ENCODE peak calls at places on chromosomes 16 and 17, in five cellular contexts. X is naive thymus-derived CD4-positive, alpha-beta T cell; U is CD8-positive, alpha-beta memory T cell; P is SJCRH30; L is fibroblast of lung. M is an unnamed sample. For H3K4me1 and H3K27me3, the result is how much of the 10 kb centered on the place peaks cover.

GRCh38 chr16:62035115-62036092 is 834 bp downstream of the CDH8 start:
- DNase-seq in L (no peak), P (no peak), U (no peak), X (no peak), M (no peak)

GRCh38 chr16:28210979-28211505 is 723 bp downstream of the XPO6 start:
- DNase-seq in L (peak), X (peak), P (peak), U (peak), M (peak)

GRCh38 chr16:27921134-27921533 is 142.4 kb downstream of the GSG1L start:
- DNase-seq in L (no peak), P (no peak), X (no peak), U (no peak), M (no peak)

GRCh38 chr17:27460196-27460725 is 4.0 kb downstream of the KSR1 start:
- DNase-seq in P (no peak), X (no peak), U (no peak), L (no peak), M (no peak)

GRCh38 chr17:68302666-68303065 is 11.4 kb downstream of the ARSG start:
- DNase-seq in P (no peak), L (no peak), X (no peak), U (no peak), M (no peak)

GRCh38 chr16:12716658-12717057 is 87.0 kb downstream of the CPPED1 start:
- DNase-seq in P (no peak), L (no peak), X (no peak), U (no peak), M (no peak)

GRCh38 chr17:45277992-45278391 is 16.1 kb upstream of the SPATA32 start:
- DNase-seq in P (no peak), L (peak), X (no peak), U (no peak), M (no peak)

GRCh38 chr17:63150994-63151464 is 185.0 kb downstream of the TANC2 start:
- DNase-seq in X (no peak), U (no peak), L (peak), P (peak), M (no peak)

GRCh38 chr16:21946889-21947635 is 6.1 kb upstream of the UQCRC2 start:
- DNase-seq in P (no peak), X (no peak), U (no peak), L (no peak), M (no peak)

GRCh38 chr16:87465306-87465705 is 27.5 kb downstream of the ZCCHC14 start:
- DNase-seq in U (no peak), L (peak), P (peak), X (no peak), M (no peak)

GRCh38 chr16:76125871-76126270 is 151.3 kb upstream of the CNTNAP4 start:
- DNase-seq in U (no peak), L (no peak), X (no peak), P (no peak), M (no peak)

GRCh38 chr17:565506-565905 is 149.1 kb downstream of the VPS53 start:
- DNase-seq in P (peak), X (no peak), L (no peak), U (no peak), M (no peak)

GRCh38 chr16:57536306-57537193 is at the start of gene CCDC102A:
- DNase-seq in U (peak), P (no peak), X (peak), L (peak), M (peak)

GRCh38 chr16:65069090-65069489 is 52.8 kb downstream of the CDH11 start:
- DNase-seq in X (no peak), U (no peak), P (no peak), L (peak), M (no peak)

GRCh38 chr17:57603978-57604377 is 141.1 kb downstream of the CCDC182 start:
- DNase-seq in P (no peak), X (peak), U (peak), L (no peak), M (peak)

GRCh38 chr17:77404812-77405581 is 264.2 kb downstream of the SEC14L1 start:
- DNase-seq in P (peak), L (peak), X (peak), U (peak), M (peak)

GRCh38 chr17:59506907-59507726 is 58.3 kb upstream of the DHX40 start:
- DNase-seq in X (no peak), U (no peak), P (no peak), L (peak), M (no peak)

GRCh38 chr16:10308305-10309193 is 77.3 kb upstream of the ATF7IP2 start:
- DNase-seq in U (no peak), X (no peak), P (no peak), L (no peak), M (no peak)

GRCh38 chr17:61009619-61010018 is 332.0 kb downstream of the BCAS3 start:
- DNase-seq in P (peak), X (no peak), U (no peak), L (peak), M (no peak)

GRCh38 chr16:66927012-66927436 is 1.7 kb upstream of the RRAD start:
- DNase-seq in P (peak), L (peak), X (no peak), U (no peak), M (no peak)

GRCh38 chr17:72502111-72502939 is 381.5 kb downstream of the SOX9 start:
- DNase-seq in L (peak), P (peak), U (no peak), X (no peak), M (no peak)

GRCh38 chr16:75237398-75238131 is 13.9 kb downstream of the BCAR1 start:
- DNase-seq in X (no peak), P (no peak), U (no peak), L (no peak), M (no peak)

GRCh38 chr17:79747508-79748295 is 17.0 kb downstream of the ENPP7 start:
- DNase-seq in U (no peak), P (no peak), L (no peak), X (no peak), M (no peak)

GRCh38 chr17:31564883-31565297 is 173.4 kb downstream of the RAB11FIP4 start:
- DNase-seq in U (no peak), L (peak), P (no peak), X (no peak), M (no peak)

GRCh38 chr16:78906135-78906534 is 694.4 kb downstream of the MAF start:
- DNase-seq in L (no peak), P (no peak), U (no peak), X (no peak), M (no peak)

GRCh38 chr17:8930664-8931063 is 34.8 kb downstream of the PIK3R5 start:
- DNase-seq in P (no peak), U (no peak), X (no peak), L (no peak), M (no peak)

GRCh38 chr17:82876602-82877391 is 37.0 kb upstream of the ZNF750 start:
- DNase-seq in P (no peak), L (peak), X (no peak), U (no peak), M (no peak)

GRCh38 chr16:51137097-51137496 is 14.0 kb downstream of the SALL1 start:
- DNase-seq in X (no peak), L (peak), U (no peak), P (no peak), M (no peak)

GRCh38 chr17:59825533-59826316 is 67.0 kb downstream of the TUBD1 start:
- DNase-seq in X (no peak), U (no peak), P (no peak), L (peak), M (no peak)

GRCh38 chr17:7703584-7704574 is 1.1 kb upstream of the EFNB3 start:
- DNase-seq in U (no peak), L (peak), P (no peak), X (no peak), M (no peak)

GRCh38 chr17:57313276-57313835 is 57.0 kb downstream of the MSI2 start:
- DNase-seq in P (no peak), L (no peak), U (no peak), X (no peak), M (no peak)

GRCh38 chr17:10265100-10265810 is 66.8 kb upstream of the GAS7 start:
- DNase-seq in L (peak), P (no peak), X (no peak), U (no peak), M (no peak)

GRCh38 chr17:17495448-17496188 is 577 bp downstream of the RASD1 start:
- DNase-seq in P (peak), U (no peak), L (peak), X (no peak), M (peak)

GRCh38 chr17:49388692-49389513 is 25.8 kb downstream of the PHB1 start:
- DNase-seq in L (peak), X (no peak), U (no peak), P (no peak), M (no peak)

DNA sequence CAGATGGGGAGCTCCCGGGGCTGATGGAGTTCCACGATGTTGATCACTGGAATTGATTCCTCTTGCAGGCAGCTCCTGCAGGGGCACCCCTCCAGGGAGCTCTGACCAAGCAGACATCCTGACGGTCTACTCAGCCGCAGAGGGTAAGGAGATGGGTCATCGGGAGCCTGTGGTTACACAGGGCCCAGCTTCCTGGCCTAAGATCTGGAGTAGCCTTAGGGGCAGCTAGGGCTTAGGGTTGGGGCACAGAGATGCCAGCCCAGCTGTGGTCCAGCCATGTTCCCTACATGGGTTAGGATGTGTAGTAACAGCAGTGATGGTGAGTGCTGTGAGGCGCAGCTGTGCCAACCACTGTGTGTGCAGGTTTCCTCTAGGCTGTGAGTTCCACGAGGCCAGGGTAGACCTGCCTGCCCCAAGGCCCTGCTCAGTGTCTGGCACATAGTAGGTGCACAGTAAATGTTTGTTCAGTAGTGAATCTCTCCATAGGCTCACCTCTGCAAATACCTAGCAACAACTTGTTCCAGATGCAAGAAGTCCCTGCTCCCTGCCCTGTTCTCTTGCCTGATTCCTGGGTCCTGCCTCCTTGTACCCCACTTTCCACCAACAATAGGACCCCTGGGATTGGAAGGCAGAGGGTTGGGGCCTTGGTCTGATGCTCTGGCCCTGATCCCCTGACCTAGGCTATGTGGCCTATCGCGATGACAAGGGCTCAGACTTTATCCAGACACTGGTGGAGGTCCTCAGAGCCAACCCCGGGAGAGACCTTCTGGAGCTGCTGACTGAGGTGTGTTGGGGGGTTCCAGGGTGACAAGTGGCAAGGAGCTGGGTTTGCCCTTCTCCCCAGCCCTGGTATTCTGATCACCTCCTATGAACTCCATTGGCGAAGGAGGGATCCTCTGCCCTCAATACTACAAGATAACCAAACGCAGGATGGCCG is 13.7 kb downstream of the ZNF213 start:
- DNase-seq in P (no peak), X (no peak), L (no peak), U (no peak), M (no peak)
- H3K4me1 ChIP-seq in P (under half), X (under half), L (under half), U (under half), M (under half)

DNA sequence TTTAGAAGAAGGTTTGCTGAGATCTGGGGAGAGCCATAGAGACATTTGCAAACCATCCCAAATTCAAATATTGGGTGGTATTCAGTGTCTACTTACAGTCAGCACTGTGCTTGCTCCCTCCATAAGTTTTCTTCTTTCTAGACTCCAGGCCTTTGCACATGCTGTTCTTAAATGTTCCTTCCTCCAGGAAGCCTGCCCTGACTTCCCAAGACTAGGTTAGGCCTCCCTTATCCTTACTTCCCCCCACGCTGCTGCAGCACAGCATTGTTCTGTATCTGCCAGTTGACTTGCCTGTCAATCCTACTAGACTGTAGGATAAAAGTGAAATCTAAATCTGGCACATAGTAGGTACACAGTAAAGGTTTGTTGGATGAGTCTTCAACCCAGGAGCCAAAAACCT is 53.4 kb downstream of the ASIC2 start:
- DNase-seq in X (no peak), L (no peak), P (no peak), U (no peak), M (no peak)
- H3K27me3 ChIP-seq in X (under half), L (under half), P (under half), U (under half), M (under half)

DNA sequence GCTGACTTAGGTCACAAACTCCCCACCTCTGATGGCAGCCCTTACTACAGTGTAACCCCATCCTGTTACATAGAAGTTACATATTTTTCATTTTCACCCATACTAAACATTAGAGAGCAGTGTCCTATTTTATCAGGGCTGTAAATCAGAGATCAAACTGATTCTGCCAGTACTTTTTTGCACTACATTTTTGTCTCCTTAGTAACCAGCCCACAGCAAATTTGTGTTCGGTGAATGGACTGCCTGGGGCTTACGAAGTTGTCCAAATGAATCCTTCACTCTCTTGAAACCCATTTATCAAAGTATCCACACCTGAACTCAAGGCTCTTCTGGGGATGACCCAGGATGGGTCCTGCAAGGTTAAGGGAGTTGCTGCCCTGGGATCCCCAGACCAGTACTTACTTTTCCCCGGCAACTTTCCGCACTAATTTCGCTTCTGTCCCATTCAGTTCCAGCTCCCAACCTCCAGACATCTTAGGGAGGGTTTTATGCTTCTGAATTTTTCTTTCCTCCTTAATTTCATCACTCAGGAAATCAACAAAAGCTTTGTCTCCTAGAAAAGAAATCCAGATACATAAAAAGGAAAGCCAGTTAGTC is 1.1 kb downstream of the C1QBP start:
- DNase-seq in L (peak), X (no peak), U (no peak), P (no peak), M (no peak)
- H3K27ac ChIP-seq in L (peak), X (peak), U (no peak), P (no peak), M (peak)

GRCh38 chr17:2780256-2780655 is 16.0 kb upstream of the RAP1GAP2 start:
- DNase-seq in X (no peak), L (no peak), U (no peak), P (no peak), M (no peak)
- H3K4me1 ChIP-seq in X (under half), L (under half), U (under half), P (under half), M (under half)

M was measured in CD4-positive, alpha-beta memory T cell.